ENCODE peak calls at places on chromosome 19, in five cellular contexts. One of them, this sample, is unnamed.

GRCh38 chr19:17741456-17741855 is 9.8 kb upstream of the FCHO1 start:
- DNase-seq in H1: no peak
- DNase-seq in HepG2: no peak
- DNase-seq in K562: no peak
- DNase-seq in GM12878: no peak
- DNase-seq in this sample: no peak

GRCh38 chr19:46731584-46731983 is 14.3 kb upstream of the FKRP start:
- DNase-seq in H1: no peak
- DNase-seq in K562: peak
- DNase-seq in GM12878: no peak
- DNase-seq in HepG2: no peak
- DNase-seq in this sample: no peak

GRCh38 chr19:27828781-27829275 is 1384.1 kb downstream of the UQCRFS1 start:
- DNase-seq in H1: no peak
- DNase-seq in K562: no peak
- DNase-seq in GM12878: no peak
- DNase-seq in HepG2: no peak
- DNase-seq in this sample: no peak

GRCh38 chr19:14496849-14497346 is 971 bp upstream of the GIPC1 start:
- DNase-seq in HepG2: no peak
- DNase-seq in H1: no peak
- DNase-seq in K562: no peak
- DNase-seq in GM12878: no peak
- DNase-seq in this sample: no peak

GRCh38 chr19:31894451-31894850 is 451.0 kb upstream of the ZNF507 start:
- DNase-seq in HepG2: no peak
- DNase-seq in K562: no peak
- DNase-seq in GM12878: no peak
- DNase-seq in H1: no peak
- DNase-seq in this sample: no peak

GRCh38 chr19:7970716-7971448 is 27.4 kb upstream of the TIMM44 start:
- DNase-seq in K562: peak
- DNase-seq in GM12878: no peak
- DNase-seq in H1: peak
- DNase-seq in HepG2: peak
- DNase-seq in this sample: peak

GRCh38 chr19:54035215-54036178 is 28.2 kb downstream of the VSTM1 start:
- DNase-seq in HepG2: no peak
- DNase-seq in H1: no peak
- DNase-seq in GM12878: no peak
- DNase-seq in K562: no peak
- DNase-seq in this sample: no peak

GRCh38 chr19:43731854-43732253 is 16.0 kb downstream of the IRGC start:
- DNase-seq in GM12878: no peak
- DNase-seq in HepG2: no peak
- DNase-seq in H1: no peak
- DNase-seq in K562: no peak
- DNase-seq in this sample: no peak

GRCh38 chr19:3547767-3548282 is 8.9 kb downstream of the TEKTIP1 start:
- DNase-seq in K562: no peak
- DNase-seq in GM12878: no peak
- DNase-seq in H1: no peak
- DNase-seq in HepG2: no peak
- DNase-seq in this sample: no peak

GRCh38 chr19:18086590-18087138 is at the start of gene IL12RB1:
- DNase-seq in K562: no peak
- DNase-seq in HepG2: no peak
- DNase-seq in GM12878: peak
- DNase-seq in H1: no peak
- DNase-seq in this sample: no peak

GRCh38 chr19:41753936-41754529 is 1.3 kb upstream of the CEACAM6 start:
- DNase-seq in K562: peak
- DNase-seq in H1: peak
- DNase-seq in HepG2: peak
- DNase-seq in GM12878: no peak
- DNase-seq in this sample: peak

GRCh38 chr19:56720281-56720680 is 48.7 kb upstream of the ZNF835 start:
- DNase-seq in H1: no peak
- DNase-seq in K562: no peak
- DNase-seq in GM12878: no peak
- DNase-seq in HepG2: peak
- DNase-seq in this sample: no peak

GRCh38 chr19:56721714-56722113 is 50.2 kb upstream of the ZNF835 start:
- DNase-seq in GM12878: no peak
- DNase-seq in H1: no peak
- DNase-seq in HepG2: no peak
- DNase-seq in K562: no peak
- DNase-seq in this sample: no peak

GRCh38 chr19:56727731-56728130 is 56.2 kb upstream of the ZNF835 start:
- DNase-seq in H1: no peak
- DNase-seq in K562: no peak
- DNase-seq in GM12878: no peak
- DNase-seq in HepG2: no peak
- DNase-seq in this sample: no peak

DNA sequence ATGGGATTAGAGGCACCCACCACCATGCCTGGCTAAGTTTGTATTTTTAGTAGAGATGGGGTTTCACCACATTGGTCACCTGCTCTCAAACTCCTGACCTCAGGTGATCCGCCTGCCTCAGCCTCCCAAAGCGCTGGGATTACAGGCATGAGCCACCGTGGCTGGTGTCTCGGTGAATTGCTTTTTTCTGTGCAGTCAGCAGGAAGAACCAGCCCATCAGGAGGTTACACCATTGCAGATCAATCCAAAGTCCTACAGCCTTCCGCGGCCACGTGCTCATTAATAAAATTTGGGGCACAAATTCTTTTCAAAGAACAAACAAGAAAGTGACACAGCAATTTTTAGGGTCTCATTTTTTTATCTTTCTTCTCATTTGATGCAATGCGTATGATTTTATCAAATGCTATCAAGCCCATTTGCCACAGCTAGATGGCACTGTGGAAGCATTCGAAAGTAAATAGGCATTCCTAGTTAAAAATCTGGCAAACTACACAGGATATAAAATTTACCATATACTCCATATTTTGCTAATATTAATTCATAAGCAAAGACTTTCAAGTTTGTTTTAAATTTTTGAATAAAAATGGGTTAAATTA is 54.4 kb upstream of the ZNF835 start:
- DNase-seq in K562: no peak
- DNase-seq in H1: no peak
- DNase-seq in HepG2: no peak
- DNase-seq in GM12878: no peak
- DNase-seq in this sample: no peak
- TF ChIP-seq RAD21 in K562: no peak
- TF ChIP-seq RAD21 in H1: peak
- TF ChIP-seq RAD21 in HepG2: no peak
- TF ChIP-seq RAD21 in GM12878: no peak
- TF ChIP-seq RAD21 in this sample: no peak

DNA sequence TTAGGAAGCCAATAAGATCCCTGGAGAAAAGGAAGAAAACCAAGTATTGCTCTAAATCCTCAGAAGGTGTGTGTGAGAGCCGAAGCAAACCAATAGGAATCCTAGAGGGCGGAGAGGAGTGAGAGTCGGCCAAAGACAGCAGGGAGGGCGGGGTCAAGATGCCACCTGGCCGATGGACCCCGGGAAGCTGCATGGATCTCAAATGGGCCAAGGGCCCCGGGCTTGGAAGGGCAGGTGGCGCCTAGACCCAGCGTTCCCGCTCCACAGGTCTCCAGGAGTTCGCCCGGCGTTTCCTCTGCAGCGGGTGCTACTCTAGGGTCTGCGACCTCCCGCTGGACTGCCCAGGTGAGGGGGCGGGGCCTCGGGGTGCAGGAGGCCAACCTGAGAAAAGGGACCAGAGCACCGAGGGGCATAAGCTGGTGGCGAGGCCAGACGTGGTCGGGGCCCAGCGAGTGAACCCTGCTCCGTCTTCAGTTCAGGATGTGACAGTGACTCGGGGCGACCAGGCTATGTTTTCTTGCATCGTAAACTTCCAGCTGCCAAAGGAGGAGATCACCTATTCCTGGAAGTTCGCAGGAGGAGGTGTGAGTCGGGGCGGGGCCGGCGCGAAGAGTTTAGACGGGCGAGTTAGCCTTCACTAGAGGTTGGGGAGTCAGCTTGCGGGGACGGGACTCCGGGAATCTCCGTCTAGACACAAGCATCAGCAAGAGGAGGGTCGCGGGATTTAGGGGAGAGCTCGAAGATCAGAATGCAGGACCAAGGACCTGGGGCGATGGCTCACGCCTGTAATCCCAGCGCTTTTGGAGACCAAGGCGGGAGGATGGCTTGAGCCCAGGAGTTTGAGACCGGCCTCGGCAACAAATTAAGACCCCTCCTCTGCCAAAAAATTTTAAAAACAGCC is 9.9 kb downstream of the SPACA6 start:
- DNase-seq in K562: peak
- DNase-seq in GM12878: no peak
- DNase-seq in HepG2: no peak
- DNase-seq in H1: peak
- DNase-seq in this sample: no peak
- TF ChIP-seq CEBPB in K562: no peak
- TF ChIP-seq CEBPB in GM12878: no peak
- TF ChIP-seq CEBPB in HepG2: no peak
- TF ChIP-seq CEBPB in H1: no peak
- TF ChIP-seq CEBPB in this sample: no peak

GRCh38 chr19:917323-918151 is at the start of gene KISS1R:
- DNase-seq in GM12878: no peak
- DNase-seq in HepG2: peak
- DNase-seq in H1: peak
- DNase-seq in K562: peak
- DNase-seq in this sample: no peak

GRCh38 chr19:918481-919156 is 1.5 kb downstream of the KISS1R start:
- DNase-seq in GM12878: no peak
- DNase-seq in H1: no peak
- DNase-seq in HepG2: no peak
- DNase-seq in K562: no peak
- DNase-seq in this sample: no peak

GRCh38 chr19:918152-918437 is 962 bp downstream of the KISS1R start:
- DNase-seq in HepG2: no peak
- DNase-seq in GM12878: no peak
- DNase-seq in K562: no peak
- DNase-seq in H1: no peak
- DNase-seq in this sample: no peak

GRCh38 chr19:919157-920050 is 2.3 kb downstream of the KISS1R start:
- DNase-seq in K562: no peak
- DNase-seq in H1: peak
- DNase-seq in HepG2: no peak
- DNase-seq in GM12878: no peak
- DNase-seq in this sample: no peak

GRCh38 chr19:916645-917322 is 349 bp upstream of the KISS1R start:
- DNase-seq in H1: peak
- DNase-seq in GM12878: no peak
- DNase-seq in HepG2: peak
- DNase-seq in K562: peak
- DNase-seq in this sample: no peak
- TF ChIP-seq YY1 in H1: no peak
- TF ChIP-seq YY1 in GM12878: no peak
- TF ChIP-seq YY1 in HepG2: peak
- TF ChIP-seq YY1 in K562: no peak
- TF ChIP-seq YY1 in this sample: no peak

DNA sequence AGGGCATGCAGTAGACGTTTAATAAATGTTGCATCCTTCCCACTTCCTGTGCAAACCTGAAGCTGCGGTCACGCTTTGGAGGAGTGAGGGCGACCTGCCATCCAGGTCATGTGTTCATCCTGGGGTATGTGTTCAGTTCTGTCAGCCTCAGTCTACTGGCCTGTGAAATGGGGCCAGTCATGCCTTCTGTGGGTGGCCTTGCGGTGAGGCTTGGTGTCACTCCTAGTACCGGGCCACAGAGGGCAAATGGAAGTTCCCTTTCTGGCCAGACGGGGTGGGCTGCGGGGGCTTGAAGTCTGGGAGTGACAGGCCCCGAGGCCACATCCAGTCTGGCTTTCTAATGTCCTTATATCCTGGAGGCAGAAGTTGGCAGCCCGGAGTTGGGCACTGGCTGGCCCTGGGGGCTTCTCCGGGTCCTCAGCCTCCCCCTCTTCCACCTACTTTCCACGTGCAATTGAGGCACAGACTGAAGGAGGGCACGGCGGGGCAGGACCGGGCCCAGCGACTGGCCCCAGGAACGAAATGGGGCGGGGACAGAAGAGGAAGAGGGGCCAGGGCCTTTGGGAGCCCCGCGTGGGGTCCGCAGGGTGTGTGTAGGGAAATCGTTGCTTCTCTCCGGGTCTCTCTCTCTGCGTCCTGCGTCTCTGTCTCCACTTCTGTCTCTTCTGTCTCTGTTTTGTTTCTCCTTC is 11.1 kb downstream of the PDE4A start:
- DNase-seq in K562: peak
- DNase-seq in GM12878: peak
- DNase-seq in HepG2: no peak
- DNase-seq in H1: peak
- DNase-seq in this sample: no peak
- TF ChIP-seq RAD21 in K562: no peak
- TF ChIP-seq RAD21 in GM12878: no peak
- TF ChIP-seq RAD21 in HepG2: no peak
- TF ChIP-seq RAD21 in H1: no peak
- TF ChIP-seq RAD21 in this sample: no peak

GRCh38 chr19:29485293-29485692 is 40.5 kb upstream of the VSTM2B start:
- DNase-seq in HepG2: no peak
- DNase-seq in GM12878: no peak
- DNase-seq in K562: no peak
- DNase-seq in H1: no peak
- DNase-seq in this sample: no peak

GRCh38 chr19:29483641-29483920 is 42.2 kb upstream of the VSTM2B start:
- DNase-seq in HepG2: no peak
- DNase-seq in GM12878: no peak
- DNase-seq in K562: no peak
- DNase-seq in H1: no peak
- DNase-seq in this sample: no peak

GRCh38 chr19:29482855-29483640 is 42.7 kb upstream of the VSTM2B start:
- DNase-seq in HepG2: no peak
- DNase-seq in K562: no peak
- DNase-seq in GM12878: no peak
- DNase-seq in H1: no peak
- DNase-seq in this sample: no peak

GRCh38 chr19:29483944-29484581 is 41.7 kb upstream of the VSTM2B start:
- DNase-seq in HepG2: no peak
- DNase-seq in K562: no peak
- DNase-seq in H1: peak
- DNase-seq in GM12878: no peak
- DNase-seq in this sample: no peak

DNA sequence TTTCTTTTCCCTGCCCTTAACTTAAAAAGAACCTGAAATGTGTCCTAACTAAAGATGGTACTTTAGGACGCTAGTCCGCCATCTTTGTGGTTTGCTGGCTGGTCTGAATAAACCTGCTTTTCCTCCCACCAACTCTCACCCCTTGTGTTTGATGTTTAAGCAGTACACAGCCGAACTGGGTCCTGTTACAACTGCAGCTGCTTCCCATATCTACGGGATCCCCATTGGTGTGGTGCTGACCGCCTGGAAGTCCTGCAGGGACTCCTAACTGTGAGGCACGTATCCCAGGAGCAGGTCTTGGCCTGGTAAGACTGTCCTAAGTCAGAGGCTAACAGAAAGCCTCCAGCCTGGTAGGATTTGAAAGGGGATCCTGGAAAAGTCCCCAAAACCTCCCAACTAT is 40.9 kb upstream of the VSTM2B start:
- DNase-seq in GM12878: no peak
- DNase-seq in HepG2: no peak
- DNase-seq in K562: no peak
- DNase-seq in H1: peak
- DNase-seq in this sample: no peak
- TF ChIP-seq CEBPB in GM12878: no peak
- TF ChIP-seq CEBPB in HepG2: no peak
- TF ChIP-seq CEBPB in K562: no peak
- TF ChIP-seq CEBPB in H1: no peak
- TF ChIP-seq CEBPB in this sample: no peak